ENCODE peak calls at places on chromosomes 1 and 21, in six cellular contexts. F is lung; H is activated naive CD4-positive, alpha-beta T cell treated with anti-CD3 and anti-CD28 coated beads, Interleukin-2, amount 10 ng/mL, durations not matched to agents 7 days and 5 days; O is stimulated activated CD4-positive, alpha-beta T cell treated with anti-CD3 and anti-CD28 coated beads, Interleukin-15, amount 100 ng/mL, for 24 hours; B is astrocyte of the spinal cord; Y is body of pancreas. Q is an unnamed sample.

GRCh38 chr1:207286747-207287528 is 34.5 kb upstream of the CD55 start:
- DNase-seq in B (peak), F (no peak), O (no peak), Y (no peak), H (no peak), Q (no peak)

GRCh38 chr21:34242973-34243372 is 120.8 kb upstream of the KCNE2 start:
- DNase-seq in O (no peak), H (no peak), B (no peak), F (no peak), Y (no peak), Q (no peak)

GRCh38 chr1:235741294-235741693 is 91.7 kb upstream of the GNG4 start:
- DNase-seq in O (no peak), F (no peak), Y (no peak), B (peak), H (no peak), Q (no peak)

GRCh38 chr1:83996621-83997020 is 2.3 kb downstream of the TTLL7 start:
- DNase-seq in F (no peak), Y (no peak), H (no peak), O (no peak), B (peak), Q (no peak)

GRCh38 chr1:201267481-201268229 is 15.7 kb upstream of the PKP1 start:
- DNase-seq in B (peak), H (no peak), F (peak), O (no peak), Y (no peak), Q (no peak)

GRCh38 chr1:2090216-2090890 is 40.1 kb downstream of the PRKCZ start:
- DNase-seq in H (no peak), F (no peak), O (no peak), Y (no peak), B (no peak), Q (no peak)

GRCh38 chr1:112673589-112674439 is 645 bp upstream of the MOV10 start:
- DNase-seq in O (no peak), Y (peak), B (peak), F (no peak), H (no peak), Q (no peak)

GRCh38 chr1:1121611-1122077 is 5.8 kb upstream of the C1orf159 start:
- DNase-seq in Y (no peak), B (no peak), F (no peak), H (no peak), O (no peak), Q (no peak)

GRCh38 chr1:207670997-207671396 is 26.1 kb downstream of the CR1L start:
- DNase-seq in H (no peak), F (no peak), O (no peak), Y (no peak), B (no peak), Q (no peak)

GRCh38 chr1:58814251-58815068 is 30.6 kb upstream of the JUN start:
- DNase-seq in B (no peak), H (no peak), O (no peak), Y (peak), F (peak), Q (peak)

GRCh38 chr1:44267438-44267837 is 54.2 kb downstream of the DMAP1 start:
- DNase-seq in O (no peak), F (no peak), Y (peak), B (no peak), H (no peak), Q (peak)

GRCh38 chr1:170077926-170078325 is 3.4 kb upstream of the KIFAP3 start:
- DNase-seq in B (no peak), Y (no peak), F (no peak), H (no peak), O (no peak), Q (no peak)

GRCh38 chr1:42963378-42964005 is 4.8 kb upstream of the SLC2A1 start:
- DNase-seq in F (no peak), H (no peak), O (no peak), B (peak), Y (no peak), Q (no peak)

GRCh38 chr1:247639381-247639981 is 34.1 kb downstream of the OR2G3 start:
- DNase-seq in O (peak), F (peak), Y (peak), H (peak), B (peak), Q (peak)